ENCODE peak calls at places on chromosomes 6 and 20, in seven cellular contexts. D, A, W, I, E, U and K are unnamed samples.
A peak's percentile ranks its signal among the peaks of the same experiment; 100 is the strongest.

GRCh38 chr20:29873946-29874345 is 1383.5 kb upstream of the DEFB115 start:
- DNase-seq in D (peak; percentile 60), A (peak; percentile 63), W (no peak), I (peak; percentile 70), E (peak; percentile 72), U (no peak), K (peak; percentile 56)

GRCh38 chr6:113120214-113120576 is 737.0 kb upstream of the MARCKS start:
- DNase-seq in D (no peak), A (no peak), W (peak; percentile 86), I (no peak), E (no peak), U (no peak), K (no peak)

GRCh38 chr6:45703041-45703739 is 312.5 kb downstream of the CLIC5 start:
- DNase-seq in D (no peak), A (no peak), W (no peak), I (no peak), E (no peak), U (no peak), K (no peak)

GRCh38 chr6:143901885-143902708 is 37.8 kb downstream of the ZC2HC1B start:
- DNase-seq in D (peak; percentile 55), A (no peak), W (no peak), I (no peak), E (no peak), U (peak; percentile 66), K (peak; percentile 13)

GRCh38 chr20:7272512-7272911 is 505.0 kb downstream of the BMP2 start:
- DNase-seq in D (no peak), A (no peak), W (no peak), I (no peak), E (no peak), U (no peak), K (no peak)

GRCh38 chr6:30864325-30864724 is 20.0 kb upstream of the DDR1 start:
- DNase-seq in D (no peak), A (no peak), W (no peak), I (no peak), E (no peak), U (no peak), K (no peak)

GRCh38 chr20:35156978-35157377 is 9.8 kb upstream of the EDEM2 start:
- DNase-seq in D (no peak), A (no peak), W (no peak), I (no peak), E (no peak), U (no peak), K (no peak)

GRCh38 chr6:2823104-2823850 is 18.4 kb downstream of the SERPINB1 start:
- DNase-seq in D (no peak), A (no peak), W (no peak), I (no peak), E (peak; percentile 76), U (no peak), K (no peak)

GRCh38 chr20:54726687-54727086 is 251.3 kb downstream of the DOK5 start:
- DNase-seq in D (no peak), A (no peak), W (no peak), I (no peak), E (no peak), U (no peak), K (peak; percentile 71)

GRCh38 chr20:52889225-52889624 is 82.9 kb upstream of the TSHZ2 start:
- DNase-seq in D (no peak), A (no peak), W (no peak), I (no peak), E (no peak), U (no peak), K (peak; percentile 42)

GRCh38 chr6:70973591-70973990 is 16.7 kb upstream of the B3GAT2 start:
- DNase-seq in D (no peak), A (no peak), W (no peak), I (no peak), E (no peak), U (no peak), K (no peak)

GRCh38 chr6:17015551-17016381 is 86.1 kb upstream of the STMND1 start:
- DNase-seq in D (peak; percentile 34), A (no peak), W (no peak), I (no peak), E (no peak), U (no peak), K (peak; percentile 24)

DNA sequence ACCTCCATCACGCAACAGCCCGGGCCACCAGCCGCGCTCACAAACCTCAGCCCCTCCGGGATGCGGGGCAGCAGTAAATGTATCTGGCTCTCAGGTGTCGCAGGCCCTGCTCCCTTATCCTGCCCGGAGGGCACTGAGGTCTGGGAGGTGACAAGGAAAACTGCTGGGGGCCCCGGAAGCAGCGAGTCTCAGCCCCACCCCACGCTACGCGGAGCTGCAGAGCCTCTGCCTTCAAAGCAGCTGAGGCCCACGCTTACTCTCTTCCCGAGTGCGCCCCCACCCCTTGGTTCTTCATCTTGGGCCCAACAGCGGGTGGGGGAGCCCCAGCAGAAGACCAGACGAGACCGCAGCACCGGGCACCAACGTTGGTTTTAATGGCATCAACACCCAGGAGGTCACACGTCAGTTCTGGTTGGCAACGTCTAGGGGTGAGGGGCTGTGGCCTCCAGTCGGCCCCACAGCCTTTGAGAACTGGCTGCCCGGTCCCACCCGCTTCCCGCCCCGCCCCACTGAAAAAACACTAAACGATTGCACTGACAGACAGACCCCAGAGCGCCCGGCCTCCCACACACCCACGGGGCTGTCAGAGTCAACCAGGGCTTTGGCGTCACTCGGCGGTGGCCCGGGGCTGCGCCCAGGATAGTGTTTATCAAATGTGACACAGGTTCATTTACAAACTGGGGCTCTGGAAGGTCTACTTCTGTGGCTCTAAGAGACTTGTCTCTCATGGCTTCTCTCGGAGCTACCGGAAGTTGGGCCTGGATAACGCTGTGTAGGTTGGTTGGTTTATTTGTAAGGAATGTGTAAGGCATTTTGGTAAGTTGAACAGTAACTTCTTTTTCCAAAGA is 43.7 kb downstream of the DSTN start:
- DNase-seq in D (no peak), A (no peak), W (no peak), I (no peak), E (peak; percentile 47), U (peak; percentile 41), K (peak; percentile 45)
- H3K36me3 ChIP-seq in D (peaks cover 5% of the 10 kb centered on the region), A (peaks cover 40% of the 10 kb centered on the region), W (peaks cover 15% of the 10 kb centered on the region), I (no peaks in the 10 kb centered on the region), E (no peaks in the 10 kb centered on the region), U (no peaks in the 10 kb centered on the region), K (peaks cover 18% of the 10 kb centered on the region)

GRCh38 chr6:7640607-7641577 is 50.9 kb downstream of the SNRNP48 start:
- DNase-seq in D (no peak), A (no peak), W (peak; percentile 29), I (no peak), E (no peak), U (no peak), K (no peak)
- H3K27ac ChIP-seq in D (no peak overlapping the region), A (no peak overlapping the region), W (no peak overlapping the region), I (no peak overlapping the region), E (peak overlapping the region; percentile 72), U (no peak overlapping the region), K (no peak overlapping the region)

GRCh38 chr20:62134735-62135231 is 8.4 kb downstream of the PSMA7 start:
- DNase-seq in D (no peak), A (peak; percentile 88), W (no peak), I (no peak), E (no peak), U (peak; percentile 68), K (no peak)
- TF ChIP-seq POLR2A in D (no peak), A (no peak), W (no peak), I (no peak), E (no peak), U (no peak), K (no peak)

GRCh38 chr20:45058168-45058850 is 42.6 kb downstream of the KCNS1 start:
- DNase-seq in D (no peak), A (no peak), W (no peak), I (no peak), E (no peak), U (no peak), K (no peak)
- H3K36me3 ChIP-seq in D (no peaks in the 10 kb centered on the region), A (no peaks in the 10 kb centered on the region), W (no peaks in the 10 kb centered on the region), I (no peaks in the 10 kb centered on the region), E (no peaks in the 10 kb centered on the region), U (no peaks in the 10 kb centered on the region), K (no peaks in the 10 kb centered on the region)

GRCh38 chr6:24882835-24883555 is 52.8 kb downstream of the RIPOR2 start:
- DNase-seq in D (no peak), A (no peak), W (no peak), I (no peak), E (no peak), U (no peak), K (no peak)
- H3K27ac ChIP-seq in D (no peak overlapping the region), A (no peak overlapping the region), W (no peak overlapping the region), I (peak overlapping the region; percentile 5), E (no peak overlapping the region), U (no peak overlapping the region), K (no peak overlapping the region)

GRCh38 chr20:64038579-64039292 is 2.8 kb downstream of the C20orf204 start:
- DNase-seq in D (peak; percentile 87), A (peak; percentile 82), W (peak; percentile 48), I (peak; percentile 72), E (peak; percentile 90), U (peak; percentile 63), K (peak; percentile 82)
- TF ChIP-seq POLR2A in D (no peak), A (no peak), W (no peak), I (no peak), E (no peak), U (no peak), K (peak; percentile 52)

GRCh38 chr20:5949943-5950270 is 426 bp downstream of the TRMT6 start:
- DNase-seq in D (no peak), A (no peak), W (no peak), I (no peak), E (no peak), U (no peak), K (no peak)

GRCh38 chr20:5945963-5946362 is 4.4 kb downstream of the TRMT6 start:
- DNase-seq in D (no peak), A (no peak), W (no peak), I (no peak), E (no peak), U (no peak), K (no peak)

GRCh38 chr20:5947276-5947675 is 3.1 kb downstream of the TRMT6 start:
- DNase-seq in D (no peak), A (no peak), W (no peak), I (no peak), E (no peak), U (no peak), K (no peak)

GRCh38 chr20:5950271-5951031 is at the start of the genes MCM8 and TRMT6:
- DNase-seq in D (peak; percentile 97), A (peak; percentile 96), W (peak; percentile 95), I (peak; percentile 93), E (peak; percentile 98), U (peak; percentile 93), K (peak; percentile 93)
- H3K36me3 ChIP-seq in D (peaks cover 5% of the 10 kb centered on the region), A (peaks cover 23% of the 10 kb centered on the region), W (peaks cover 39% of the 10 kb centered on the region), I (no peaks in the 10 kb centered on the region), E (no peaks in the 10 kb centered on the region), U (no peaks in the 10 kb centered on the region), K (peaks cover 3% of the 10 kb centered on the region)